ENCODE peak calls at places on chromosome 2, in nine cellular contexts. Q is central memory CD4-positive, alpha-beta T cell; L is T-helper 9 cell; M is stimulated activated CD4-positive, alpha-beta T cell treated with anti-CD3 and anti-CD28 coated beads, Interleukin-4, amount 100 ng/mL, for 1 hour; J is T-helper 2 cell treated with Interferon-gamma antibody and Interleukin-4, amounts not matched to agents 5 μg/mL and 100 μg/mL, for 36 hours; P is stimulated activated CD8-positive, alpha-beta memory T cell treated with anti-CD3 and anti-CD28 coated beads, Interleukin-7, amount 100 ng/mL, for 1 hour; C is NCI-H1436; I is GM04503; T is chondrocyte. K is an unnamed sample.
A peak's percentile ranks its signal among the peaks of the same experiment; 100 is the strongest.

GRCh38 chr2:101630224-101630949 is 67.1 kb upstream of the MAP4K4 start:
- DNase-seq in Q (no peak), L (no peak), M (no peak), J (no peak), P (no peak), C (no peak), I (no peak), T (no peak), K (no peak)

GRCh38 chr2:218229851-218230250 is 12.9 kb downstream of the ARPC2 start:
- DNase-seq in Q (no peak), L (no peak), M (no peak), J (no peak), P (no peak), C (no peak), I (no peak), T (no peak), K (no peak)

GRCh38 chr2:11495844-11496271 is 29.9 kb upstream of the E2F6 start:
- DNase-seq in Q (no peak), L (no peak), M (no peak), J (no peak), P (no peak), C (no peak), I (no peak), T (no peak), K (no peak)

GRCh38 chr2:80863166-80863714 is 558.7 kb upstream of the LRRTM1 start:
- DNase-seq in Q (no peak), L (no peak), M (no peak), J (no peak), P (no peak), C (no peak), I (no peak), T (no peak), K (no peak)

GRCh38 chr2:192038152-192038551 is 156.6 kb downstream of the TMEFF2 start:
- DNase-seq in Q (no peak), L (no peak), M (no peak), J (no peak), P (no peak), C (no peak), I (no peak), T (no peak), K (no peak)

GRCh38 chr2:238653436-238654109 is 194.3 kb upstream of the TWIST2 start:
- DNase-seq in Q (no peak), L (no peak), M (no peak), J (peak; percentile 2), P (no peak), C (no peak), I (no peak), T (no peak), K (no peak)

GRCh38 chr2:64538764-64539433 is 14.8 kb downstream of the AFTPH start:
- DNase-seq in Q (no peak), L (no peak), M (no peak), J (no peak), P (no peak), C (no peak), I (no peak), T (no peak), K (no peak)

GRCh38 chr2:144237845-144238637 is 281.9 kb downstream of the ZEB2 start:
- DNase-seq in Q (no peak), L (no peak), M (no peak), J (no peak), P (no peak), C (no peak), I (no peak), T (no peak), K (no peak)

GRCh38 chr2:144143294-144144092 is 376.4 kb downstream of the ZEB2 start:
- DNase-seq in Q (no peak), L (no peak), M (no peak), J (no peak), P (no peak), C (no peak), I (no peak), T (no peak), K (no peak)

GRCh38 chr2:58698610-58699009 is 457.5 kb upstream of the FANCL start:
- DNase-seq in Q (no peak), L (no peak), M (no peak), J (no peak), P (no peak), C (no peak), I (no peak), T (no peak), K (no peak)

GRCh38 chr2:9179572-9180201 is 26.9 kb upstream of the ASAP2 start:
- DNase-seq in Q (no peak), L (no peak), M (no peak), J (no peak), P (no peak), C (no peak), I (peak; percentile 80), T (no peak), K (no peak)

GRCh38 chr2:202718614-202719013 is 83.8 kb downstream of the FAM117B start:
- DNase-seq in Q (no peak), L (no peak), M (no peak), J (no peak), P (no peak), C (no peak), I (peak; percentile 14), T (no peak), K (no peak)

GRCh38 chr2:7467782-7468447 is 550.7 kb downstream of the RNF144A start:
- DNase-seq in Q (peak; percentile 67), L (no peak), M (no peak), J (peak; percentile 75), P (no peak), C (no peak), I (no peak), T (no peak), K (no peak)

GRCh38 chr2:12856934-12857660 is 140.4 kb downstream of the TRIB2 start:
- DNase-seq in Q (peak; percentile 83), L (peak; percentile 16), M (no peak), J (peak; percentile 37), P (no peak), C (no peak), I (peak; percentile 65), T (no peak), K (no peak)

GRCh38 chr2:106343274-106343673 is 124.9 kb downstream of the RGPD3 start:
- DNase-seq in Q (no peak), L (no peak), M (no peak), J (no peak), P (no peak), C (no peak), I (no peak), T (no peak), K (no peak)

K was measured in activated CD4-positive, CD25-positive, alpha-beta regulatory T cell.